ENCODE peak calls at places on chromosome 10, in nine cellular contexts. U is adrenal gland, Y is fibroblast of lung, O is retinal pigment epithelial cell, X is heart left ventricle, H is pancreas, Z is HCT116, N is tibial nerve, B is psoas muscle. L is an unnamed sample.

GRCh38 chr10:69839696-69840345 is 38.1 kb downstream of the COL13A1 start:
- DNase-seq in H (no peak), O (no peak), N (no peak), U (no peak), Y (peak; percentile 86), X (peak; percentile 33), Z (no peak), B (peak; percentile 29), L (no peak)

GRCh38 chr10:33126118-33126517 is 168.1 kb upstream of the ITGB1 start:
- DNase-seq in X (peak; percentile 54), Y (peak; percentile 69), H (no peak), O (no peak), U (no peak), B (no peak), N (no peak), Z (no peak), L (no peak)

GRCh38 chr10:69075431-69075830 is 12.5 kb upstream of the SRGN start:
- DNase-seq in U (no peak), N (no peak), O (no peak), Z (no peak), Y (no peak), H (no peak), X (no peak), B (no peak), L (no peak)

GRCh38 chr10:71205468-71205867 is 6.9 kb upstream of the UNC5B start:
- DNase-seq in X (no peak), Z (no peak), Y (peak; percentile 69), O (no peak), B (no peak), H (no peak), U (no peak), N (no peak), L (no peak)

GRCh38 chr10:86254526-86255174 is 111.9 kb downstream of the GRID1 start:
- DNase-seq in O (no peak), Y (no peak), H (no peak), Z (peak; percentile 70), X (no peak), B (no peak), U (no peak), N (no peak), L (no peak)

GRCh38 chr10:86247588-86247987 is 119.0 kb downstream of the GRID1 start:
- DNase-seq in Z (no peak), X (peak; percentile 12), H (no peak), Y (no peak), B (no peak), U (no peak), N (no peak), O (no peak), L (no peak)

GRCh38 chr10:22230331-22230833 is 12.6 kb upstream of the EBLN1 start:
- DNase-seq in O (no peak), Z (peak; percentile 60), U (no peak), B (no peak), H (no peak), Y (peak; percentile 67), N (no peak), X (no peak), L (peak; percentile 48)

GRCh38 chr10:93947055-93947454 is 46.7 kb upstream of the PLCE1 start:
- DNase-seq in X (peak; percentile 46), Z (no peak), Y (peak; percentile 94), U (no peak), H (no peak), O (peak; percentile 32), N (no peak), B (peak; percentile 81), L (no peak)

GRCh38 chr10:78148564-78148963 is 114.9 kb downstream of the RPS24 start:
- DNase-seq in X (no peak), Z (no peak), H (no peak), N (no peak), Y (no peak), B (no peak), O (no peak), U (no peak), L (no peak)

GRCh38 chr10:22505923-22506685 is 160.8 kb downstream of the SPAG6 start:
- DNase-seq in Y (no peak), B (no peak), O (peak; percentile 57), X (no peak), H (no peak), Z (no peak), U (no peak), N (no peak), L (no peak)

GRCh38 chr10:96061232-96061631 is 17.8 kb downstream of the CCNJ start:
- DNase-seq in N (no peak), U (no peak), B (no peak), O (no peak), Z (no peak), X (no peak), Y (no peak), H (no peak), L (no peak)

GRCh38 chr10:49629286-49629915 is 15.6 kb downstream of the CHAT start:
- DNase-seq in X (no peak), B (no peak), H (no peak), O (no peak), N (no peak), Y (no peak), Z (no peak), U (no peak), L (no peak)

GRCh38 chr10:58807631-58808024 is 295.0 kb downstream of the BICC1 start:
- DNase-seq in B (no peak), N (peak; percentile 30), X (no peak), H (no peak), Z (no peak), U (no peak), O (no peak), Y (peak; percentile 53), L (no peak)
- TF ChIP-seq CTCF in B (no peak), N (no peak), X (no peak), H (no peak), Z (no peak), U (no peak), O (no peak), Y (no peak), L (no peak)

DNA sequence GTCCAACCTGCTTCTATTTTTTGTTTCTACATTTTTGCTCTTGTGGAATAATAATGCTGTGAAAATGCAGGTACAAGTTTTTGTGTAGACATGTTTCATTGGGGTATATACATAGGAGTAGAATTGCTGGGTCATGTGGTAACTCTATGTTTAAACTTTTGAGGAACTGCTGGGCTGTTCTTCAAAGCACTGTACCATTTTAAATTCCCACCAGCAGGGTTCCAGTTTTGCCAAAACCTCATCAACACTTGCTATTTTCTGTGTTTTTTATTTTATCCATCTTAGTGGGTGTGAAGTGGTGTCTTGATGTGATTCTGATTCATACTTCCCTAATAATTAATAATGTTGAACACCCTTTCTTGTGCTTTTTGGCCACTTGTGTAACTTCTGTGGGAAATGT is 138.6 kb downstream of the RGS10 start:
- DNase-seq in X (no peak), H (no peak), B (no peak), N (no peak), U (no peak), O (no peak), Y (no peak), Z (no peak), L (no peak)
- TF ChIP-seq CTCF in X (no peak), H (no peak), B (no peak), N (peak; percentile 12), U (no peak), O (no peak), Y (no peak), Z (peak; percentile 31), L (no peak)

DNA sequence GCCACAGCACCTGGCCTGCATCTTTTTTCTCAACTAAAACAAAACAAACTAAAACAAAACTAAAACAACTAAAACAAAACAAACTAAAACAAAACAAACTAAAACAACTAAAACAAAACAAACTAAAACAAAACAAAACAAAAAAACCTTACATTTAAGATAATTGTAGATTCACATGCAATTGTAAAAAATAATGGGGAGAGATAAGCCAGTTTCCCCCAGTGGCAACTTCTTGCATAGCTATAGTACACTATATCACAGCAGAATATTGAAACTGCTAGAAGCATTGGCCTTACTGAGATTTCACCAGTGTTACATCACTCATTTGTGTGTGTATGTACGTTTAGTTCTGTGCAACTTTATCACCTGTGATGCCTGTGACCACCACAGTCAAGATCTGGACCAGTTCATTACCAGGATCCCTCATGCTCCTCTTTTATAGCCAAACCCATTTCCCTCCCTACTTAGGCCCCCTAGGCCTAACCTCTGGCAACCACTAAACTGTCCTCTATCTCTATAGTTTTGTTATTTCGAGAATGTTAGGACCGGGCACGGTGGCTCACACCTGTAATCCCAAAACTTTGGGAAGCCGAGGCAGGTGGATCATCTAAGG is 9.3 kb downstream of the FXYD4 start:
- DNase-seq in H (no peak), U (no peak), Y (no peak), N (no peak), X (no peak), Z (peak; percentile 59), O (no peak), B (no peak), L (no peak)
- TF ChIP-seq CTCF in H (no peak), U (no peak), Y (no peak), N (no peak), X (no peak), Z (peak; percentile 40), O (peak; percentile 13), B (no peak), L (no peak)

GRCh38 chr10:6202098-6202683 is 541 bp upstream of the PFKFB3 start:
- DNase-seq in N (no peak), H (no peak), Z (no peak), X (no peak), O (no peak), U (peak; percentile 59), Y (no peak), B (no peak), L (no peak)

GRCh38 chr10:6204063-6204340 is 1.3 kb downstream of the PFKFB3 start:
- DNase-seq in B (peak; percentile 71), Z (no peak), N (no peak), H (peak; percentile 39), X (peak; percentile 51), U (peak; percentile 49), Y (peak; percentile 38), O (no peak), L (peak; percentile 65)

GRCh38 chr10:6202684-6203330 is at the start of gene PFKFB3:
- DNase-seq in O (peak; percentile 66), H (peak; percentile 92), Z (peak; percentile 71), Y (peak; percentile 89), U (peak; percentile 96), N (peak; percentile 92), X (peak; percentile 96), B (peak; percentile 98), L (peak; percentile 99)

GRCh38 chr10:6204341-6205191 is 1.8 kb downstream of the PFKFB3 start:
- DNase-seq in H (peak; percentile 63), N (no peak), U (peak; percentile 84), X (peak; percentile 69), Y (peak; percentile 78), B (peak; percentile 93), O (no peak), Z (no peak), L (peak; percentile 30)

DNA sequence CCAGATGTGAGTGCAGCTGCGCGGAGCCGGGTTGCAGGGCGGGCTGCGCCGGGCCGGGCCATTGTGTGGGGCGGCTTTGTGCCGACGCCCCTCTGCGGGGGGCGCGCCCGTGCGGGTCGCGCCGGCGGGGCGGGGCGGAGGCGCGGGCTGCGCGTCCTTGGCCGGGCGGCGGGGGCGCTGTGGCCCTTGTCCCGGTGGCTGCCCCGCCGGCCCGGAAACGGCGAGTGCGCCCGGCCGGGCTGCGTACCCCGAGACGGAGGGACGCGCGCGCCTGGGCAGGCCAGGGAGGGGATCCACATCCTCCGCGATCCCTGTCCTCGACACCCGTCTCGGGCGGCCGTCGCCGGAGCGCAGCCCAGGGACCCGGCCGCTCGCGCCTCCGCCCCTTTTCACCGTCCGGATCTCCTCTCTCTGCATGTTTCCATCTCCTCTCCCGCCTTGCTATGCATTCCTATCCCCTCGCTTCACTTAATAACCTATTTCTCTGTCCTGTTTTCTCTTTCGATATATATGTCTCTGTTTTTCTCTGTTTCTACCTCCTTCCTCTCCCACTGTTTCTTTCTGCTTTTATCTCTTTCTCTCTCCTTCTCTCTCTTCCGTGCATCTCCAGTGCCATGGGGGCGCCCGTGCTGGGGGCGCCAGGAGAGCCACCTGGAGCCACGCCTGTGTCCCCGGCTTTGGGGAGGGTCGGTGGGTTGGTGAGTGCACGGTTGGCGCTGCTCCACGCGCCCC is 765 bp downstream of the PFKFB3 start:
- DNase-seq in B (peak; percentile 77), Z (no peak), H (peak; percentile 40), Y (peak; percentile 56), X (peak; percentile 66), O (no peak), U (peak; percentile 63), N (no peak), L (peak; percentile 91)
- TF ChIP-seq CTCF in B (peak; percentile 54), Z (peak; percentile 11), H (no peak), Y (no peak), X (no peak), O (no peak), U (peak; percentile 39), N (peak; percentile 69), L (peak; percentile 76)